ENCODE peak calls at places on chromosomes 11 and 22, in nine cellular contexts. Z is transverse colon; C is astrocyte of the cerebellum; S is fibroblast of lung; E is GM12864; L is BJ; M is CD8-positive, alpha-beta T cell; V is left ventricle myocardium inferior; G is foreskin fibroblast. Y is an unnamed sample.

GRCh38 chr22:42270178-42270511 is 308 bp downstream of the TCF20 start:
- DNase-seq in L (no peak), M (no peak), S (no peak), G (no peak), Z (no peak), E (no peak), V (no peak), C (no peak), Y (no peak)

GRCh38 chr11:61834278-61835004 is 6.3 kb downstream of the FADS2 start:
- DNase-seq in V (peak), M (no peak), L (no peak), G (peak), C (no peak), Z (no peak), S (peak), E (peak), Y (peak)

GRCh38 chr11:11555228-11555627 is 66.6 kb downstream of the GALNT18 start:
- DNase-seq in C (no peak), E (no peak), M (no peak), S (no peak), Z (no peak), L (no peak), V (peak), G (no peak), Y (no peak)

GRCh38 chr11:34565417-34566208 is 52.0 kb upstream of the ELF5 start:
- DNase-seq in L (no peak), Z (no peak), M (no peak), C (no peak), V (no peak), E (no peak), S (no peak), G (no peak), Y (no peak)

GRCh38 chr22:40128989-40129388 is 48.7 kb upstream of the TNRC6B start:
- DNase-seq in C (no peak), L (no peak), Z (peak), M (no peak), S (peak), V (no peak), E (peak), G (no peak), Y (peak)

GRCh38 chr11:123429851-123430735 is at the start of gene GRAMD1B:
- DNase-seq in V (peak), S (peak), M (peak), C (peak), E (no peak), Z (peak), L (peak), G (peak), Y (peak)

GRCh38 chr11:57235761-57236703 is 1.0 kb downstream of the APLNR start:
- DNase-seq in G (no peak), S (no peak), L (no peak), C (no peak), M (no peak), V (no peak), E (no peak), Z (no peak), Y (no peak)

GRCh38 chr11:31913985-31914384 is 102.9 kb upstream of the PAX6 start:
- DNase-seq in L (no peak), E (no peak), V (no peak), C (no peak), M (no peak), S (no peak), Z (no peak), G (no peak), Y (no peak)

GRCh38 chr11:32884770-32885384 is 7.7 kb upstream of the QSER1 start:
- DNase-seq in C (no peak), S (peak), L (no peak), V (no peak), Z (no peak), G (no peak), E (no peak), M (no peak), Y (no peak)

GRCh38 chr11:75697906-75698563 is 19.6 kb upstream of the MOGAT2 start:
- DNase-seq in G (no peak), S (no peak), E (no peak), L (no peak), M (no peak), V (no peak), Z (no peak), C (no peak), Y (no peak)

GRCh38 chr11:80167766-80168165 is 726.9 kb upstream of the TENM4 start:
- DNase-seq in G (no peak), L (no peak), V (no peak), E (no peak), C (no peak), S (no peak), Z (no peak), M (no peak), Y (no peak)

GRCh38 chr22:33803371-33803770 is 116.9 kb downstream of the LARGE1 start:
- DNase-seq in V (no peak), E (no peak), S (peak), C (peak), M (no peak), Z (no peak), G (no peak), L (peak), Y (no peak)

GRCh38 chr11:63941901-63942300 is 3.1 kb downstream of the NAA40 start:
- DNase-seq in S (no peak), E (no peak), G (no peak), M (no peak), C (no peak), V (no peak), L (no peak), Z (no peak), Y (no peak)

GRCh38 chr11:63940786-63941185 is 2.0 kb downstream of the NAA40 start:
- DNase-seq in G (no peak), M (no peak), L (no peak), Z (no peak), S (no peak), V (no peak), E (no peak), C (no peak), Y (no peak)

GRCh38 chr11:63938481-63939350 is at the start of gene NAA40:
- DNase-seq in E (peak), Z (peak), S (peak), M (peak), L (peak), V (peak), G (peak), C (peak), Y (peak)

GRCh38 chr11:63937713-63938480 is 905 bp upstream of the NAA40 start:
- DNase-seq in V (no peak), C (no peak), L (no peak), Z (peak), E (no peak), G (no peak), S (no peak), M (no peak), Y (no peak)

DNA sequence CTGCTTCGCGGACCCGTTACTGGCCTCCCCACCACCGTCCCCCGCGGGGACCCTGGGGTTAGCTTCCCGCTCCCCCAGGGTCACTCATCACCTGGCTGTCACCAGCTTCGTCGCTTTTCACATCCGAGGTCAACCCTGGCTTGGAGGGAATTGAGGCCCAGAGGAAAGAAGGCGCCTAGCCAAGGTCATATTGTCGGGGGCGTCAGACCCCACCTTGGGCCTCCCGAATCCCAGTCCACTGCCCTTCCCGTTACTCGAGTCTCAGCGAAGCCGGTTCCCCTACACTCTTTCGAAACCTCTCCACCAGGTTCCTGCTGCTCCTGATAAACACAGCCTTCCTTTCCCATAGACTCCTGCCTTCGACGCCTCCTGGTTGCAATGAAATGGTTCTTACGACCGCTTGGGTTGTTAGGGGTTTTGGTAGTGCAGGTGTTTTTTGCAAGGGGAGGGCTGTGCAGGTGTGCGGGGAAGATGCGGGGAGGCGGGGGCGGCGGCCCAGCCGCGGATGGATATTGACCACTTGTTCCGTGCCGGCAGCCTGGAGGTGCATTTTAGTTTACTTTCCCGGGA is 634 bp downstream of the NAA40 start:
- DNase-seq in G (no peak), L (no peak), V (no peak), Z (peak), M (no peak), E (no peak), C (no peak), S (peak), Y (no peak)
- TF ChIP-seq CTCF in G (no peak), L (peak), V (no peak), Z (peak), M (no peak), E (no peak), C (no peak), S (no peak), Y (no peak)

GRCh38 chr22:30429887-30430286 is 4.3 kb downstream of the MTFP1 start:
- DNase-seq in M (no peak), S (no peak), C (no peak), L (no peak), G (no peak), E (no peak), V (no peak), Z (no peak), Y (no peak)

GRCh38 chr22:30433227-30433626 is 7.7 kb downstream of the MTFP1 start:
- DNase-seq in M (no peak), E (no peak), S (no peak), L (no peak), Z (no peak), C (no peak), V (no peak), G (no peak), Y (no peak)

GRCh38 chr22:30432520-30432919 is 7.0 kb downstream of the MTFP1 start:
- DNase-seq in V (no peak), E (no peak), G (no peak), C (no peak), Z (no peak), L (no peak), M (no peak), S (no peak), Y (no peak)

GRCh38 chr22:30432096-30432495 is 6.5 kb downstream of the MTFP1 start:
- DNase-seq in E (no peak), G (no peak), L (no peak), Z (no peak), S (no peak), M (no peak), C (no peak), V (no peak), Y (no peak)

DNA sequence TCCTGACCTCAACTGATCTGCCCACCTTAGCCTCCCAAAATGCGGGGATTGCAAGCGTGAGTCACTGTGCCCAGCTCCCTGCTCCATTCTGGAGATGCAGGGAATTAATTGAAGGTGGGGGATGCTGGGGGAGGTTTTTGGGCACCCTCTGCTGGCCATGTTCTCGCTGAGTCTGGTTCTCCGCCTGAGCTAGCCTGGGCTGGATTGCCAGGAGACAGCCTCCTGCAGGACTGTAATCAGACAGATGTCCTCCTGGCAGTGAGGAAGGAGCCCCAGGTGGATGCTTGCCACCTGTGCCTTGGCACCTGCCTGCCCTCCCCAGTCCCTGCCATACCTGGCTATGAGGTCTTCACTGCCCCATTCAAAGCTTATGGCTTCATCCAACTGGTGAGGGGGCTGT is 5.4 kb downstream of the MTFP1 start:
- DNase-seq in V (no peak), S (no peak), M (no peak), C (no peak), E (no peak), G (no peak), L (no peak), Z (no peak), Y (no peak)
- TF ChIP-seq CTCF in V (no peak), S (no peak), M (no peak), C (no peak), E (no peak), G (no peak), L (no peak), Z (no peak), Y (no peak)

GRCh38 chr11:111360150-111361043 is 18.7 kb downstream of the POU2AF1 start:
- DNase-seq in S (no peak), Z (peak), E (no peak), G (no peak), V (no peak), L (no peak), C (no peak), M (no peak), Y (no peak)

GRCh38 chr11:111357150-111358037 is 21.7 kb downstream of the POU2AF1 start:
- DNase-seq in G (no peak), Z (no peak), M (no peak), L (no peak), E (no peak), V (no peak), C (no peak), S (no peak), Y (no peak)

GRCh38 chr11:111358038-111359001 is 20.8 kb downstream of the POU2AF1 start:
- DNase-seq in E (no peak), S (no peak), G (no peak), M (no peak), C (no peak), L (no peak), V (no peak), Z (no peak), Y (no peak)

GRCh38 chr11:111361082-111361801 is 17.8 kb downstream of the POU2AF1 start:
- DNase-seq in S (no peak), Z (no peak), V (no peak), E (no peak), M (no peak), G (no peak), L (no peak), C (no peak), Y (no peak)

DNA sequence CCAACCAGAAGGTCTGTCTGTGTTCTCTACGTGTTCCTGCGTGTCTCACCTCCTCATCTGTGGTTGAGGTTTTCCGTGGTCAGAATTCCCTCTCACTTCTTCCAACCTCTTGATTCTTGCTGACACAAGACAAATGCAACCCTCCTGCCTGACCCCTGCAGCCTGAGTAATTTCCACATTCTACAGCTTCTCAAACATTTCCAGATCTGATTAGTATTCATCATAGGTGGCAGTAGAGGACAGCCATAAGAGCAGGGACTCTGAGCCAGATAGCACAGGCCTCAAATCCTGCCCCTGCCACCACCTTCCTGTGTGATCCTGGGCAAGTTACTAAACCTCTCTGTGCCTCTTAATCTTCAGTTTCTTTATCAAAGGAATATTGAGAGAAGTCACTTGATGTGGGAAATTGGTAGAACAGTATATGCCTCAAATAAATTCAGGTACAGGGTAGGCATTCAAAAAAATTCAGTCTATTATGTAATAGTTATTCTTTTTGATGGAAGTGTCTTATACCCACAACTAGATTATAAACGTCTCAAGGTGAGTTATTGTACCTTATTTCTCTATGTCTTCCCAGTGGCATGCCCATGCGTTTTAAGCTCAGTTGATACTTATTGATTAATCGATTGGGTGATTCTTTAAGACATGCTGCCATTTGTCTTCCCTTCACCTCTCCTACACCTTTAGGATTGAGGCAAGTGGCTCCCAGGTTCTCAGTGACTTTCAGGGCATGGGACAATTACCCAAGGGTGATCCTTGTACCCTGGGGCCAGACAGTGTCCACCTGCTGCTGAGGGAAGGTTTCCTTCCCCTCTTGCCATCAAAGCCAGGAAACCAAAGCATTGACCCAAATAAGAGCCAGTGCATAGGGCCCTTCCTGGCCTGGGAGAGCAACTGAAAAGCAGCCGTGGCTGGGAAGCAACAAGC is 19.6 kb downstream of the POU2AF1 start:
- DNase-seq in C (no peak), V (no peak), E (no peak), G (no peak), Z (no peak), S (no peak), M (no peak), L (no peak), Y (no peak)
- TF ChIP-seq CTCF in C (no peak), V (no peak), E (peak), G (no peak), Z (no peak), S (no peak), M (no peak), L (no peak), Y (no peak)

GRCh38 chr11:4154503-4154902 is 59.9 kb downstream of the RRM1 start:
- DNase-seq in S (no peak), L (no peak), V (no peak), Z (no peak), M (no peak), C (no peak), E (no peak), G (no peak), Y (no peak)
- TF ChIP-seq CTCF in S (no peak), L (no peak), V (no peak), Z (no peak), M (no peak), C (no peak), E (no peak), G (no peak), Y (no peak)

GRCh38 chr11:387193-387793 is 6.7 kb upstream of the PKP3 start:
- DNase-seq in M (no peak), E (no peak), V (no peak), S (no peak), L (no peak), G (no peak), C (no peak), Z (no peak), Y (no peak)
- TF ChIP-seq CTCF in M (no peak), E (no peak), V (no peak), S (no peak), L (no peak), G (no peak), C (no peak), Z (no peak), Y (no peak)

GRCh38 chr22:29032584-29032983 is 29.0 kb downstream of the C22orf31 start:
- DNase-seq in C (no peak), Z (no peak), L (no peak), M (no peak), V (no peak), G (peak), S (peak), E (no peak), Y (no peak)

GRCh38 chr22:29039148-29039547 is 22.5 kb downstream of the C22orf31 start:
- DNase-seq in C (no peak), G (no peak), V (no peak), M (no peak), Z (no peak), S (no peak), E (no peak), L (no peak), Y (no peak)

GRCh38 chr22:29041408-29041807 is 20.2 kb downstream of the C22orf31 start:
- DNase-seq in L (no peak), S (peak), V (no peak), E (no peak), M (no peak), Z (no peak), C (peak), G (no peak), Y (no peak)

GRCh38 chr22:29040385-29041275 is 21.0 kb downstream of the C22orf31 start:
- DNase-seq in C (peak), Z (peak), M (peak), L (peak), G (peak), V (no peak), E (peak), S (peak), Y (peak)

DNA sequence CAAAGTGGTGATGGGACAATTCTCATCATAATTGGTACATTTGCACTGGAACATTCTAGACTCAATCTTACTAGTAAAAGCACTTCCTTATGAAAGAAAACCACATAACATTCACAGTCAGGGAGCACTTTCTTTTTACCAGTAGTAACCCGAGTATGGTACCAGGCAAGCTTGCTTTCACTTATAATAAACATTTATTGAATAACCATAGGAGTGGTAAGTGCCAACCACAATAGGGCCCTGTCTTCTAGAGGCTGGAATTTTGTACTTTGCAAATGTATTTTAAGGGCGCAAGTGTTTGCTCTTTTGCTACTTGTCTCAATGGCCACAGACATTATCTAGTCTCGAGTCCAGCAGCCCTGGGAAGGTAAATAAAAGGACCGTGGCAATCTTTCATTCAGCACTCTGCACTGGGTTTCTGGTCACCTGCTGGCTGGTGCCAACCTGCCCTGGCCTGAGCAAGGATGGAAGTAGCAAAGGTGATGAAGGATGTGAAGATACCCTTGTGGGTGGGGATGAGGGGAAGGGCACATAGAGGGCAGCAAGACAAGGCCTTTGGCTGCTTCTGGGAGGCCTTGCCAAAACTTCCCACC is 24.2 kb downstream of the C22orf31 start:
- DNase-seq in M (no peak), C (no peak), Z (no peak), G (no peak), V (no peak), E (no peak), L (no peak), S (no peak), Y (no peak)
- TF ChIP-seq CTCF in M (no peak), C (no peak), Z (no peak), G (no peak), V (no peak), E (no peak), L (no peak), S (no peak), Y (no peak)